ENCODE peak calls at places on chromosomes 6 and 20, in eight cellular contexts. L is brain microvascular endothelial cell; T is ovary; M is CD8-positive, alpha-beta T cell; H is caudate nucleus; O is GM23338; K is uterus; J is hepatocyte. E is an unnamed sample.

GRCh38 chr6:108727966-108728730 is 120.1 kb upstream of the ARMC2 start:
- DNase-seq in L (no peak), T (no peak), M (no peak), H (no peak), O (no peak), K (no peak), J (no peak), E (no peak)

GRCh38 chr20:38050691-38051090 is 17.1 kb downstream of the RPRD1B start:
- DNase-seq in L (no peak), T (no peak), M (no peak), H (no peak), O (no peak), K (no peak), J (no peak), E (no peak)

GRCh38 chr6:5866547-5867051 is 140.1 kb downstream of the NRN1 start:
- DNase-seq in L (peak; percentile 65), T (no peak), M (no peak), H (no peak), O (no peak), K (no peak), J (peak; percentile 37), E (no peak)

GRCh38 chr6:36247691-36248090 is 22.2 kb upstream of the PNPLA1 start:
- DNase-seq in L (peak; percentile 13), T (no peak), M (no peak), H (no peak), O (no peak), K (peak; percentile 55), J (no peak), E (no peak)

GRCh38 chr6:43680583-43681120 is 6.9 kb downstream of the MRPS18A start:
- DNase-seq in L (no peak), T (no peak), M (no peak), H (no peak), O (no peak), K (no peak), J (no peak), E (no peak)

GRCh38 chr20:52724586-52724985 is 247.6 kb upstream of the TSHZ2 start:
- DNase-seq in L (no peak), T (no peak), M (no peak), H (no peak), O (no peak), K (no peak), J (no peak), E (no peak)

GRCh38 chr20:17605131-17605660 is 35.3 kb downstream of the DSTN start:
- DNase-seq in L (no peak), T (no peak), M (no peak), H (no peak), O (no peak), K (no peak), J (no peak), E (no peak)

GRCh38 chr20:58981564-58982364 is 708 bp downstream of the NELFCD start:
- DNase-seq in L (no peak), T (peak; percentile 27), M (no peak), H (no peak), O (peak; percentile 51), K (no peak), J (peak; percentile 22), E (no peak)

GRCh38 chr20:36886859-36887778 is 11.2 kb downstream of the TLDC2 start:
- DNase-seq in L (peak; percentile 64), T (peak; percentile 78), M (peak; percentile 80), H (peak; percentile 46), O (peak; percentile 96), K (peak; percentile 86), J (peak; percentile 90), E (peak; percentile 91)

GRCh38 chr20:48676125-48676524 is 151.7 kb downstream of the PREX1 start:
- DNase-seq in L (no peak), T (no peak), M (no peak), H (no peak), O (no peak), K (no peak), J (no peak), E (no peak)

GRCh38 chr20:1830240-1830639 is 65.0 kb upstream of the SIRPA start:
- DNase-seq in L (peak; percentile 97), T (peak; percentile 25), M (no peak), H (peak; percentile 56), O (no peak), K (no peak), J (peak; percentile 81), E (no peak)

GRCh38 chr6:11645016-11645415 is 107.5 kb downstream of the TMEM170B start:
- DNase-seq in L (no peak), T (no peak), M (no peak), H (no peak), O (no peak), K (no peak), J (peak; percentile 28), E (no peak)

GRCh38 chr6:136609878-136610706 is 59.9 kb upstream of the MAP7 start:
- DNase-seq in L (peak; percentile 96), T (peak; percentile 54), M (no peak), H (no peak), O (peak; percentile 27), K (peak; percentile 58), J (peak; percentile 69), E (peak; percentile 85)

GRCh38 chr6:105791569-105792318 is 294.4 kb upstream of the PRDM1 start:
- DNase-seq in L (no peak), T (no peak), M (no peak), H (no peak), O (no peak), K (no peak), J (no peak), E (no peak)

GRCh38 chr20:48830826-48831318 is 3.1 kb upstream of the PREX1 start:
- DNase-seq in L (no peak), T (no peak), M (no peak), H (no peak), O (no peak), K (no peak), J (no peak), E (no peak)

GRCh38 chr20:44570369-44570768 is 12.0 kb upstream of the PKIG start:
- DNase-seq in L (no peak), T (no peak), M (no peak), H (no peak), O (no peak), K (no peak), J (no peak), E (no peak)

GRCh38 chr20:44573501-44573869 is 8.9 kb upstream of the PKIG start:
- DNase-seq in L (no peak), T (no peak), M (no peak), H (no peak), O (no peak), K (no peak), J (no peak), E (no peak)

GRCh38 chr20:44574372-44574771 is 8.0 kb upstream of the PKIG start:
- DNase-seq in L (no peak), T (no peak), M (no peak), H (no peak), O (no peak), K (no peak), J (no peak), E (no peak)

GRCh38 chr20:44571367-44571766 is 11.0 kb upstream of the PKIG start:
- DNase-seq in L (no peak), T (no peak), M (no peak), H (no peak), O (no peak), K (no peak), J (no peak), E (no peak)

GRCh38 chr20:44572551-44573500 is 9.6 kb upstream of the PKIG start:
- DNase-seq in L (peak; percentile 67), T (peak; percentile 35), M (no peak), H (peak; percentile 69), O (no peak), K (peak; percentile 43), J (peak; percentile 72), E (peak; percentile 86)
- H3K27ac ChIP-seq in L (peak overlapping the region; percentile 97), T (peak overlapping the region; percentile 14), M (no peak overlapping the region), H (peak overlapping the region; percentile 79), O (no peak overlapping the region), K (peak overlapping the region; percentile 97), J (peak overlapping the region; percentile 90), E (peak overlapping the region; percentile 95)

DNA sequence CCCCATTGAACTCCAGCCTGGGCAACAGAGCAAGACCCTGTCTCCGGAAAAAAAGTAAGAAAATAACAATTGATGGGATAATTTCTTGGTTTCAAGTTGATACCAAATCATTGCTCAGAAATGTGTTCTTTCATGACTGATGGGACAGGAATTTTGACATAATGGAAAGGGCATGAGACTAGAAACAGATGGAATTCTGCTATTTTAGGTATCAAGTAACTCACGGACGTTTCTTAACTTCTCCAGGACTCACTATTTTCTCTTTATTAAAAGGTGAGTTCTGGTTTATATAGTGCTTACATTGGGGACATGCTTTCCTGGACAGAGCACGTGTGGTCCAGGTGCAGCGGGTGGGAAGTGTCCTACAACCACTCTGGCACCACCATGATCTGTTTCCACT is 6.0 kb upstream of the DSP start:
- DNase-seq in L (peak; percentile 48), T (no peak), M (no peak), H (no peak), O (no peak), K (no peak), J (no peak), E (no peak)
- H3K27ac ChIP-seq in L (peak overlapping the region; percentile 71), T (no peak overlapping the region), M (no peak overlapping the region), H (no peak overlapping the region), O (no peak overlapping the region), K (no peak overlapping the region), J (no peak overlapping the region), E (no peak overlapping the region)

DNA sequence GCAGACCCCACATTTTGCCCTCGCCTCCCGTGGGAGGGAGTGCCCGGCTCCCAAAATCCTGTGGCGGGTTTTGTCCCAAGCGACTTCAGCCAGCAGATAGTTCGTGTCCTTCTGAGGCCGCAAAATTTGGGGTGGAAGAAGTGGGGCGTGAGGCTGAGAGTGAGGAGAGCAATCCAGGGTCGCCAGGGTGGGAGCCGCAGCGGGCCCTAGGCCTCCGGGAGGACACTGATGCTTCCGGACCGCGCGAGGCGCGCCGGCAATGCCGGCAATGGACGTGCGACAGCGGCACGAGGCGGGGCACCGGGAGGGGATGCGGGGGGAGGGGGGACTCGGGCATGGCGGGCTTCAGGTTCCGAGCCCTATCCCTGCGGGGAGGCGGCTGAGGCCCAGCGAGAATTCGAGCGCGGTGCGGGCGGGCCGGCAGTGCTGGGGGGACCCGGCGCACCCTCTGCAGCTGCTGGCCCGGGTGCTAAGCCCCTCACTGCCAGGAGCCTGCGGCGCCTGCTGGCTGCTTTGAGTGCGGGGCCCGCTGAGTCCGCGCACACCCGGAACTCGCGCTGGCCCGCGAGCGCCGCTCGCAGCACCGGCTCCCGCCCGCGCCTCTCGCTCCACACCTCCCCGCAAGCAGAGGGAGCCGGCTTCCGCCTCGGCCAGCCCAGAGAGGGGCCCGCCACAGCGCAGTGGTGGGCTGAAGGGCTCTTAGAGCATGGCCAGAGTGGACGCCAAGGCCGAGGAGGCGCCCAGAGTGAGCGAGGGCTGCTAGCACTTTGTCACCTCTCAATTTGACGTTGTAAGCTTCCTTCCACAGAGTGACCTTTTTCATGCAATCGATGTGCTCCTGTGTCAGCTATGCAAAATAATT is 143.8 kb downstream of the LPA start:
- DNase-seq in L (peak; percentile 55), T (peak; percentile 72), M (peak; percentile 79), H (peak; percentile 54), O (peak; percentile 75), K (peak; percentile 82), J (peak; percentile 82), E (peak; percentile 86)
- H3K27ac ChIP-seq in L (peak overlapping the region; percentile 45), T (peak overlapping the region; percentile 64), M (peak overlapping the region; percentile 67), H (peak overlapping the region; percentile 86), O (no peak overlapping the region), K (peak overlapping the region; percentile 60), J (peak overlapping the region; percentile 80), E (peak overlapping the region; percentile 83)

DNA sequence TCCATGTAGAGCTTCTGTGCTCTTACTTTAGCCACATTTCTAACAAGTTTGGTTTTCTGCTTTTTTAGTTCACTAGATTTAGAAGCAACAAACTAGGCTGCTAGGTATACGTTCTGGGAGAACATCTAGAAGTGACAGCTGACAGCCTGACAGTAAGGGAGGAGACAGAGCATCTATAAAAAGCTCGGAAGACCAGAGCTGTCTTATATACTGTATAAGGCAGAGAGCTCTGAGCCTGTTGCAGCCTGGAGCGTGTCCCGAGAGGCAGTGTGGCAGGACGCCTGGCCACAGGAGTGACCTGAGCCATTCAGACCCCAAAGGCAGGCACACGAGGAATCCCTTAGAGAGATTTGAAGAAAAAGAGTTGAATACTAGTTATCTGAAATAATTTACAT is 24.6 kb downstream of the PPP1R14C start:
- DNase-seq in L (no peak), T (no peak), M (no peak), H (no peak), O (no peak), K (no peak), J (no peak), E (no peak)
- H3K27ac ChIP-seq in L (no peak overlapping the region), T (no peak overlapping the region), M (no peak overlapping the region), H (no peak overlapping the region), O (no peak overlapping the region), K (no peak overlapping the region), J (no peak overlapping the region), E (no peak overlapping the region)